ENCODE peak calls at places on chromosomes 7 and 10, in four cellular contexts. Z, Y, S and A are unnamed samples.

GRCh38 chr7:99837649-99838361 is 10.0 kb downstream of the CYP3A43 start:
- DNase-seq in Z (no peak), Y (no peak), S (peak; percentile 36), A (no peak)

GRCh38 chr10:128520191-128520815 is 394.1 kb upstream of the MKI67 start:
- DNase-seq in Z (no peak), Y (no peak), S (no peak), A (no peak)

GRCh38 chr10:22988581-22989360 is 60.9 kb downstream of the ARMC3 start:
- DNase-seq in Z (peak; percentile 57), Y (peak; percentile 11), S (peak; percentile 44), A (peak; percentile 72)

GRCh38 chr10:113661332-113661731 is 2.5 kb downstream of the NRAP start:
- DNase-seq in Z (no peak), Y (no peak), S (no peak), A (no peak)

GRCh38 chr10:75281980-75282379 is 46.2 kb upstream of the COMTD1 start:
- DNase-seq in Z (no peak), Y (no peak), S (no peak), A (no peak)

GRCh38 chr10:43203491-43204393 is 63.1 kb downstream of the RASGEF1A start:
- DNase-seq in Z (peak; percentile 58), Y (peak; percentile 90), S (no peak), A (peak; percentile 52)

GRCh38 chr10:80538481-80539185 is 931 bp downstream of the SH2D4B start:
- DNase-seq in Z (no peak), Y (no peak), S (no peak), A (no peak)

GRCh38 chr7:112238852-112239610 is 32.5 kb downstream of the ZNF277 start:
- DNase-seq in Z (no peak), Y (no peak), S (no peak), A (no peak)

GRCh38 chr7:116574025-116574822 is 49.4 kb downstream of the CAV1 start:
- DNase-seq in Z (no peak), Y (no peak), S (no peak), A (no peak)

GRCh38 chr7:116652793-116653192 is 19.2 kb upstream of the MET start:
- DNase-seq in Z (no peak), Y (no peak), S (no peak), A (no peak)

GRCh38 chr10:58266826-58267712 is 625 bp downstream of the IPMK start:
- DNase-seq in Z (no peak), Y (peak; percentile 73), S (no peak), A (peak; percentile 51)

GRCh38 chr10:5376450-5376849 is 11.7 kb downstream of the UCN3 start:
- DNase-seq in Z (no peak), Y (no peak), S (no peak), A (no peak)

GRCh38 chr7:66883716-66884115 is 37.3 kb upstream of the TMEM248 start:
- DNase-seq in Z (no peak), Y (no peak), S (no peak), A (no peak)

GRCh38 chr7:151320263-151320845 is 21.3 kb upstream of the NUB1 start:
- DNase-seq in Z (no peak), Y (no peak), S (no peak), A (no peak)

GRCh38 chr10:20598590-20598989 is 298.5 kb downstream of the NEBL start:
- DNase-seq in Z (no peak), Y (no peak), S (no peak), A (no peak)

GRCh38 chr10:59108296-59108695 is 68.1 kb upstream of the PHYHIPL start:
- DNase-seq in Z (no peak), Y (no peak), S (no peak), A (no peak)

GRCh38 chr7:31333301-31333700 is 7.2 kb downstream of the NEUROD6 start:
- DNase-seq in Z (no peak), Y (no peak), S (no peak), A (no peak)

GRCh38 chr10:88582806-88583583 is at the start of gene RNLS:
- DNase-seq in Z (no peak), Y (peak; percentile 11), S (peak; percentile 37), A (peak; percentile 2)

GRCh38 chr10:6211341-6212265 is 8.9 kb downstream of the PFKFB3 start:
- DNase-seq in Z (no peak), Y (no peak), S (no peak), A (peak; percentile 85)

GRCh38 chr7:27952393-27953290 is 212.7 kb downstream of the TAX1BP1 start:
- DNase-seq in Z (no peak), Y (no peak), S (no peak), A (no peak)

DNA sequence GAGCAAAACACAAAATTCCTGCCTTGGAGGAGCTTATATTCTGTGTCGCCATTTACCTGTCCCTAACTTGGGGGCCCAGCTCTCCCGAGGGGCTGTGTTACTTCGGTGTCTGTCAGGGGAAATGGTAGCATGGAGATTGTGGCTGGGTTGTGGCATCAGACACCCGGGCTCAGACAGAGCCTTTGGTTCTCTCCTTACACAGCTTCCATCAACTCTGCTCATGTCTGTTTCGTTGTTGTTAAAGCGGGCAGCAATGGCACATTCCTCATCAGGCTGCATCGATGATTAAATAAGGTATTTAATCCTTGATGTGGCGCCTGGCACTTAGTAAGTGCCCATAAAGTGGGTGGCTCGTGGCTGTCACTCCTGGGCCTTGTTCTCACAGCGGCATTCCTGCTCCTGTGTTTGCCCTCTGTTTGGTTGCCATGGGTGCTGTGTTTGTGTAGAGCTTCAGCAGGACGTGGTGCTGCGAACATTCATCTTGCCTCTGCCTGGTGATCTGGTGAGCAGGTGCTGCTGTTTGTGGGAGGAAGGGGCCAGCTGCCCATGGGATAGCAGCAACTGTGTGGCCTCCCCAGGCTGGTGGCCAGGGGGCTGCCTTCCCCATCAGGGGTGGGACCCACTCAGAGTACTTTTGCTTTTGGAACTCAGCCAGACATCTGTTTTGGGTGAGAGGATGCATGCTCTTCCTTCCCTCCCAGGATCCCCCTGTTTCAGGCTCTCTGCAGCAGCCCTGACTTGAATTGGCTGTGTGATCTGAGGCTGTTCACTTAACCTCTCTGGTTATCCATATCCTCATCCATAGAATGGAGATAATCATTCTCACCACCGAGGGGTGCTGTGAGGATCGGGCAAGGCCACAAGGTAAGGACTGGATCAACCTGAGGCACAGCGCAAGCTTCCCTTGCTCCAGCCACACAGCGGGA is 207.2 kb upstream of the SVIL start:
- DNase-seq in Z (no peak), Y (peak; percentile 53), S (no peak), A (peak; percentile 77)
- TF ChIP-seq JUND in Z (no peak), Y (no peak), S (no peak), A (no peak)

GRCh38 chr7:139648941-139649425 is 125.5 kb downstream of the CLEC2L start:
- DNase-seq in Z (no peak), Y (no peak), S (peak; percentile 69), A (no peak)
- TF ChIP-seq JUND in Z (no peak), Y (no peak), S (peak; percentile 39), A (no peak)

DNA sequence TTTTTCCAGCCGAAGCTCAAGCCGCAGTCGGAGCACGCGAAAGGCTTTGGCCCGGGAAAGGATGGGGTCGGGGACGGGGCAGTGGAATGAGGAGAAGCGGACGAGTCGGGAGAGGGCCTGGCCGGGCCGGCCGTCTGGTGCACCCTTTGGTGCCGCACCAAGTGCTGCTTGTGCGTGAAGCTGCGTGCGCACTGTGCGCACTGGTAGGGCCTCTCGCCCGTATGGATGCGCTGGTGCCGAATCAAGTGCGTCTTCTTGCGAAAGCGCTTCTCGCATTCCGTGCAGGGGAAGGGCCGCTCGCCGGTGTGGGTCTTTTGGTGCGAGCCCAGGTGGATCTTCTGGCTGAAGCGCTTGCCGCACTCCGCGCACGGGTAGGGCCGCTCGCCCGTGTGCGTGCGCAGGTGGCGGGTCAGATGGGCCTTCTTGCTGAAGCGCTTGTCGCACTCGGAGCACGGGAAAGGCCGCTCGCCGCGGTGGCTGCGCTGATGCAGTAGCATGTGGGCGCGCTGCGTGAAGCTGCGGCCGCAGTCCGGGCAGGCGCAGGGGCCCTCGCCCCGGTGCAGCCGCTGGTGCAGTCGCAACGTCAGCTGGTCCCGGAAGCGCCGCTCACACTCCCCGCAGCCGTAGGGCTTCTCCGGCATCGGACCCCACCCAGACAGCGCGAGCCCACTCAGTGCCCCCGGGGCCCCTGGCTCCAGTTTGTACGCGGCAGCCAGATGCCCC is 7.8 kb downstream of the ZNF467 start:
- DNase-seq in Z (no peak), Y (no peak), S (no peak), A (peak; percentile 71)
- TF ChIP-seq JUND in Z (no peak), Y (no peak), S (no peak), A (no peak)

GRCh38 chr10:68600041-68600778 is 40.1 kb downstream of the TET1 start:
- DNase-seq in Z (peak; percentile 70), Y (peak; percentile 66), S (peak; percentile 48), A (peak; percentile 80)
- TF ChIP-seq JUND in Z (peak; percentile 13), Y (no peak), S (no peak), A (no peak)

GRCh38 chr7:38660427-38661099 is 29.4 kb upstream of the AMPH start:
- DNase-seq in Z (peak; percentile 27), Y (peak; percentile 32), S (no peak), A (peak; percentile 61)
- TF ChIP-seq JUND in Z (no peak), Y (no peak), S (no peak), A (no peak)

DNA sequence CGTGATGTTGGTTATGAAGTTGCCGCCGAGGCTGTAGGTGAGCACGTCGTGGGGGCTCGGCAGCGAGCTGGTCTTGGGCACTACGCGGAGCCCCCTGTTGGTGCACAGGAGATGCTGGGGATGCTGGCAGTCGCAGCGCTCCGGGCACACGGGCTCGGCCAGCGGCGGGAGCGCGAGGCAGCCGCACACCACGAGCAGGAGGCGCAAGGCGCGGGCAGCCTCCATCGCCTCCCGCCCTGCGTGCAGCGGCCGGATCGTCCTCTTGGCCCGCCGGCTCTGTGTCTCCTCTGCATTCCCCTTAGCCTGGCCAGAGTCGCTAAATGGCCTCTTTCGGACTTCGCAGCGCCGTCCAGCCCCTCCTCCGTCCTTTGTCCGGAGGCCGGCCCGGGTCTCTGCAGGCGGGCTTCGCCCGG is 302 bp downstream of the TRIL start:
- DNase-seq in Z (no peak), Y (no peak), S (no peak), A (peak; percentile 80)
- TF ChIP-seq JUND in Z (no peak), Y (no peak), S (no peak), A (no peak)

GRCh38 chr10:68562666-68563522 is 2.8 kb downstream of the TET1 start:
- DNase-seq in Z (no peak), Y (no peak), S (no peak), A (peak; percentile 49)
- TF ChIP-seq JUND in Z (no peak), Y (no peak), S (no peak), A (no peak)

GRCh38 chr10:105017116-105017515 is 376.0 kb downstream of the SORCS3 start:
- DNase-seq in Z (no peak), Y (no peak), S (no peak), A (no peak)
- TF ChIP-seq JUND in Z (no peak), Y (no peak), S (no peak), A (no peak)

GRCh38 chr10:77828376-77828775 is 98.2 kb downstream of the DLG5 start:
- DNase-seq in Z (no peak), Y (no peak), S (no peak), A (no peak)
- TF ChIP-seq JUND in Z (no peak), Y (no peak), S (no peak), A (no peak)